ENCODE peak calls at places on chromosomes 16 and 17, in five cellular contexts. One of them, this sample, is unnamed.
A peak's percentile ranks its signal among the peaks of the same experiment; 100 is the strongest.

GRCh38 chr17:13204607-13205237 is 186.9 kb upstream of the ELAC2 start:
- DNase-seq in NCI-H146: no peak
- DNase-seq in ureter: no peak
- DNase-seq in EL: peak; percentile 54
- DNase-seq in sigmoid colon: no peak
- DNase-seq in this sample: no peak

GRCh38 chr17:44198721-44199552 is 747 bp downstream of the ATXN7L3 start:
- DNase-seq in NCI-H146: peak; percentile 68
- DNase-seq in ureter: peak; percentile 67
- DNase-seq in EL: peak; percentile 60
- DNase-seq in sigmoid colon: peak; percentile 81
- DNase-seq in this sample: no peak

GRCh38 chr17:51120357-51120738 is 320 bp downstream of the SPAG9 start:
- DNase-seq in NCI-H146: peak; percentile 66
- DNase-seq in ureter: no peak
- DNase-seq in EL: no peak
- DNase-seq in sigmoid colon: peak; percentile 81
- DNase-seq in this sample: peak; percentile 73

GRCh38 chr17:7004398-7005253 is 7.8 kb upstream of the RNASEK start:
- DNase-seq in NCI-H146: peak; percentile 70
- DNase-seq in ureter: no peak
- DNase-seq in EL: peak; percentile 65
- DNase-seq in sigmoid colon: no peak
- DNase-seq in this sample: no peak

GRCh38 chr17:78716814-78717393 is 65.2 kb downstream of the CYTH1 start:
- DNase-seq in NCI-H146: peak; percentile 68
- DNase-seq in ureter: no peak
- DNase-seq in EL: peak; percentile 41
- DNase-seq in sigmoid colon: peak; percentile 91
- DNase-seq in this sample: no peak

GRCh38 chr16:28555593-28555992 is 1.9 kb downstream of the SGF29 start:
- DNase-seq in NCI-H146: no peak
- DNase-seq in ureter: no peak
- DNase-seq in EL: no peak
- DNase-seq in sigmoid colon: no peak
- DNase-seq in this sample: no peak

GRCh38 chr17:13725286-13725990 is 123.7 kb upstream of the HS3ST3A1 start:
- DNase-seq in NCI-H146: no peak
- DNase-seq in ureter: no peak
- DNase-seq in EL: peak; percentile 75
- DNase-seq in sigmoid colon: no peak
- DNase-seq in this sample: no peak

GRCh38 chr17:45019177-45019711 is 32.2 kb downstream of the DCAKD start:
- DNase-seq in NCI-H146: peak; percentile 56
- DNase-seq in ureter: no peak
- DNase-seq in EL: peak; percentile 67
- DNase-seq in sigmoid colon: peak; percentile 73
- DNase-seq in this sample: no peak

GRCh38 chr17:28173801-28174200 is 131.3 kb downstream of the NLK start:
- DNase-seq in NCI-H146: no peak
- DNase-seq in ureter: no peak
- DNase-seq in EL: no peak
- DNase-seq in sigmoid colon: no peak
- DNase-seq in this sample: no peak

GRCh38 chr16:83939266-83939856 is 13.7 kb upstream of the OSGIN1 start:
- DNase-seq in NCI-H146: no peak
- DNase-seq in ureter: no peak
- DNase-seq in EL: peak; percentile 21
- DNase-seq in sigmoid colon: no peak
- DNase-seq in this sample: no peak

GRCh38 chr17:703081-703875 is 11.4 kb downstream of the VPS53 start:
- DNase-seq in NCI-H146: no peak
- DNase-seq in ureter: no peak
- DNase-seq in EL: peak; percentile 35
- DNase-seq in sigmoid colon: no peak
- DNase-seq in this sample: no peak

GRCh38 chr16:72832640-72833039 is 215.3 kb downstream of the ZFHX3 start:
- DNase-seq in NCI-H146: peak; percentile 53
- DNase-seq in ureter: peak; percentile 88
- DNase-seq in EL: peak; percentile 70
- DNase-seq in sigmoid colon: peak; percentile 94
- DNase-seq in this sample: no peak

GRCh38 chr16:84543931-84544776 is 39.7 kb upstream of the MEAK7 start:
- DNase-seq in NCI-H146: no peak
- DNase-seq in ureter: no peak
- DNase-seq in EL: peak; percentile 15
- DNase-seq in sigmoid colon: no peak
- DNase-seq in this sample: no peak

GRCh38 chr16:18024566-18024965 is 312.0 kb downstream of the NPIPA8 start:
- DNase-seq in NCI-H146: no peak
- DNase-seq in ureter: no peak
- DNase-seq in EL: no peak
- DNase-seq in sigmoid colon: no peak
- DNase-seq in this sample: no peak

GRCh38 chr16:81544261-81544660 is 99.7 kb downstream of the CMIP start:
- DNase-seq in NCI-H146: no peak
- DNase-seq in ureter: no peak
- DNase-seq in EL: no peak
- DNase-seq in sigmoid colon: no peak
- DNase-seq in this sample: no peak

GRCh38 chr17:82225368-82226029 is 3.3 kb upstream of the SLC16A3 start:
- DNase-seq in NCI-H146: no peak
- DNase-seq in ureter: peak; percentile 44
- DNase-seq in EL: no peak
- DNase-seq in sigmoid colon: no peak
- DNase-seq in this sample: no peak

GRCh38 chr17:39923836-39924690 is 3.3 kb downstream of the ORMDL3 start:
- DNase-seq in NCI-H146: no peak
- DNase-seq in ureter: no peak
- DNase-seq in EL: peak; percentile 63
- DNase-seq in sigmoid colon: no peak
- DNase-seq in this sample: no peak

GRCh38 chr17:47244697-47245096 is 8.9 kb upstream of the ITGB3 start:
- DNase-seq in NCI-H146: no peak
- DNase-seq in ureter: no peak
- DNase-seq in EL: no peak
- DNase-seq in sigmoid colon: no peak
- DNase-seq in this sample: no peak

GRCh38 chr17:51006601-51007000 is 114.1 kb downstream of the SPAG9 start:
- DNase-seq in NCI-H146: no peak
- DNase-seq in ureter: no peak
- DNase-seq in EL: peak; percentile 23
- DNase-seq in sigmoid colon: no peak
- DNase-seq in this sample: no peak

GRCh38 chr17:77429985-77430752 is 289.4 kb downstream of the SEC14L1 start:
- DNase-seq in NCI-H146: peak; percentile 37
- DNase-seq in ureter: peak; percentile 92
- DNase-seq in EL: peak; percentile 100
- DNase-seq in sigmoid colon: peak; percentile 99
- DNase-seq in this sample: no peak

GRCh38 chr17:40363480-40363838 is 1.1 kb downstream of the GJD3 start:
- DNase-seq in NCI-H146: peak; percentile 74
- DNase-seq in ureter: peak; percentile 46
- DNase-seq in EL: peak; percentile 52
- DNase-seq in sigmoid colon: peak; percentile 70
- DNase-seq in this sample: peak; percentile 60

GRCh38 chr17:31487648-31488263 is 96.3 kb downstream of the RAB11FIP4 start:
- DNase-seq in NCI-H146: peak; percentile 95
- DNase-seq in ureter: peak; percentile 88
- DNase-seq in EL: peak; percentile 54
- DNase-seq in sigmoid colon: peak; percentile 84
- DNase-seq in this sample: peak; percentile 88

This sample was measured in RWPE2.